ENCODE peak calls at places on chromosomes 4 and X, in four cellular contexts. One of them, this sample, is unnamed.

GRCh38 chr4:16007471-16008095 is 44.6 kb upstream of the FGFBP2 start:
- DNase-seq in tibial artery: no peak
- DNase-seq in SHP77 treated with DMSO at 0.1 percent for 48 hours: no peak
- DNase-seq in CD4-positive, alpha-beta memory T cell: no peak
- DNase-seq in this sample: no peak

GRCh38 chr4:1412376-1413220 is 6.4 kb upstream of the NKX1-1 start:
- DNase-seq in SHP77 treated with DMSO at 0.1 percent for 48 hours: no peak
- DNase-seq in tibial artery: peak
- DNase-seq in CD4-positive, alpha-beta memory T cell: no peak
- DNase-seq in this sample: no peak

GRCh38 chr4:762211-763190 is 56.9 kb downstream of the PCGF3 start:
- DNase-seq in tibial artery: no peak
- DNase-seq in SHP77 treated with DMSO at 0.1 percent for 48 hours: no peak
- DNase-seq in CD4-positive, alpha-beta memory T cell: no peak
- DNase-seq in this sample: no peak

GRCh38 chr4:140642674-140643437 is 74.1 kb upstream of the UCP1 start:
- DNase-seq in SHP77 treated with DMSO at 0.1 percent for 48 hours: no peak
- DNase-seq in CD4-positive, alpha-beta memory T cell: no peak
- DNase-seq in tibial artery: no peak
- DNase-seq in this sample: no peak

GRCh38 chr4:161003418-161004057 is 1160.3 kb downstream of the FSTL5 start:
- DNase-seq in CD4-positive, alpha-beta memory T cell: no peak
- DNase-seq in tibial artery: no peak
- DNase-seq in SHP77 treated with DMSO at 0.1 percent for 48 hours: no peak
- DNase-seq in this sample: no peak

GRCh38 chr4:152486414-152487389 is 49.2 kb downstream of the FBXW7 start:
- DNase-seq in SHP77 treated with DMSO at 0.1 percent for 48 hours: no peak
- DNase-seq in CD4-positive, alpha-beta memory T cell: no peak
- DNase-seq in tibial artery: no peak
- DNase-seq in this sample: no peak

GRCh38 chr4:26034849-26035248 is 120.8 kb downstream of the SMIM20 start:
- DNase-seq in tibial artery: no peak
- DNase-seq in SHP77 treated with DMSO at 0.1 percent for 48 hours: no peak
- DNase-seq in CD4-positive, alpha-beta memory T cell: no peak
- DNase-seq in this sample: no peak

GRCh38 chrX:133677123-133678063 is 262.1 kb upstream of the GPC4 start:
- DNase-seq in CD4-positive, alpha-beta memory T cell: no peak
- DNase-seq in tibial artery: no peak
- DNase-seq in SHP77 treated with DMSO at 0.1 percent for 48 hours: no peak
- DNase-seq in this sample: no peak

GRCh38 chr4:149031399-149031798 is 589.2 kb upstream of the NR3C2 start:
- DNase-seq in CD4-positive, alpha-beta memory T cell: no peak
- DNase-seq in SHP77 treated with DMSO at 0.1 percent for 48 hours: no peak
- DNase-seq in tibial artery: no peak
- DNase-seq in this sample: no peak

GRCh38 chr4:6755088-6755753 is 27.3 kb upstream of the KIAA0232 start:
- DNase-seq in tibial artery: no peak
- DNase-seq in CD4-positive, alpha-beta memory T cell: no peak
- DNase-seq in SHP77 treated with DMSO at 0.1 percent for 48 hours: no peak
- DNase-seq in this sample: no peak

GRCh38 chr4:77044458-77045124 is 31.2 kb downstream of the CCNI start:
- DNase-seq in SHP77 treated with DMSO at 0.1 percent for 48 hours: peak
- DNase-seq in tibial artery: no peak
- DNase-seq in CD4-positive, alpha-beta memory T cell: no peak
- DNase-seq in this sample: no peak

GRCh38 chr4:79987401-79987800 is 85.6 kb downstream of the ANTXR2 start:
- DNase-seq in tibial artery: no peak
- DNase-seq in CD4-positive, alpha-beta memory T cell: no peak
- DNase-seq in SHP77 treated with DMSO at 0.1 percent for 48 hours: no peak
- DNase-seq in this sample: no peak

GRCh38 chr4:186693159-186693815 is 30.4 kb downstream of the FAT1 start:
- DNase-seq in CD4-positive, alpha-beta memory T cell: no peak
- DNase-seq in SHP77 treated with DMSO at 0.1 percent for 48 hours: peak
- DNase-seq in tibial artery: peak
- DNase-seq in this sample: no peak

GRCh38 chr4:182604161-182604591 is 313.0 kb downstream of the DCTD start:
- DNase-seq in tibial artery: no peak
- DNase-seq in SHP77 treated with DMSO at 0.1 percent for 48 hours: peak
- DNase-seq in CD4-positive, alpha-beta memory T cell: no peak
- DNase-seq in this sample: no peak

GRCh38 chr4:83024233-83024632 is 10.8 kb upstream of the COPS4 start:
- DNase-seq in SHP77 treated with DMSO at 0.1 percent for 48 hours: no peak
- DNase-seq in tibial artery: no peak
- DNase-seq in CD4-positive, alpha-beta memory T cell: no peak
- DNase-seq in this sample: no peak

GRCh38 chrX:2445662-2446623 is 54.8 kb downstream of the DHRSX start:
- DNase-seq in CD4-positive, alpha-beta memory T cell: no peak
- DNase-seq in tibial artery: peak
- DNase-seq in SHP77 treated with DMSO at 0.1 percent for 48 hours: no peak
- DNase-seq in this sample: no peak

GRCh38 chr4:113248320-113248719 is 198.9 kb downstream of the ANK2 start:
- DNase-seq in CD4-positive, alpha-beta memory T cell: no peak
- DNase-seq in SHP77 treated with DMSO at 0.1 percent for 48 hours: no peak
- DNase-seq in tibial artery: no peak
- DNase-seq in this sample: no peak

GRCh38 chrX:14056201-14056600 is 26.5 kb upstream of the GEMIN8 start:
- DNase-seq in CD4-positive, alpha-beta memory T cell: no peak
- DNase-seq in tibial artery: no peak
- DNase-seq in SHP77 treated with DMSO at 0.1 percent for 48 hours: no peak
- DNase-seq in this sample: no peak

GRCh38 chrX:78619829-78620228 is 39.3 kb downstream of the RTL3 start:
- DNase-seq in CD4-positive, alpha-beta memory T cell: no peak
- DNase-seq in tibial artery: no peak
- DNase-seq in SHP77 treated with DMSO at 0.1 percent for 48 hours: no peak
- DNase-seq in this sample: no peak

GRCh38 chrX:113929004-113929403 is 654.9 kb upstream of the HTR2C start:
- DNase-seq in tibial artery: no peak
- DNase-seq in CD4-positive, alpha-beta memory T cell: no peak
- DNase-seq in SHP77 treated with DMSO at 0.1 percent for 48 hours: no peak
- DNase-seq in this sample: no peak

GRCh38 chr4:183860726-183861125 is 44.4 kb upstream of the STOX2 start:
- DNase-seq in CD4-positive, alpha-beta memory T cell: no peak
- DNase-seq in tibial artery: no peak
- DNase-seq in SHP77 treated with DMSO at 0.1 percent for 48 hours: no peak
- DNase-seq in this sample: no peak

GRCh38 chr4:40536032-40536431 is 93.6 kb downstream of the RBM47 start:
- DNase-seq in tibial artery: no peak
- DNase-seq in CD4-positive, alpha-beta memory T cell: no peak
- DNase-seq in SHP77 treated with DMSO at 0.1 percent for 48 hours: no peak
- DNase-seq in this sample: no peak

GRCh38 chrX:73916489-73916888 is 353.5 kb downstream of the CHIC1 start:
- DNase-seq in CD4-positive, alpha-beta memory T cell: no peak
- DNase-seq in SHP77 treated with DMSO at 0.1 percent for 48 hours: no peak
- DNase-seq in tibial artery: no peak
- DNase-seq in this sample: no peak

GRCh38 chr4:179989975-179990374 is 2253.2 kb upstream of the TENM3 start:
- DNase-seq in tibial artery: no peak
- DNase-seq in SHP77 treated with DMSO at 0.1 percent for 48 hours: no peak
- DNase-seq in CD4-positive, alpha-beta memory T cell: no peak
- DNase-seq in this sample: no peak

GRCh38 chrX:71540801-71541545 is 8.1 kb downstream of the OGT start:
- DNase-seq in tibial artery: no peak
- DNase-seq in SHP77 treated with DMSO at 0.1 percent for 48 hours: no peak
- DNase-seq in CD4-positive, alpha-beta memory T cell: peak
- DNase-seq in this sample: no peak

GRCh38 chr4:121484633-121485032 is 103.8 kb upstream of the QRFPR start:
- DNase-seq in SHP77 treated with DMSO at 0.1 percent for 48 hours: no peak
- DNase-seq in CD4-positive, alpha-beta memory T cell: no peak
- DNase-seq in tibial artery: no peak
- DNase-seq in this sample: no peak

GRCh38 chr4:42482516-42483327 is 85.4 kb downstream of the SHISA3 start:
- DNase-seq in tibial artery: no peak
- DNase-seq in SHP77 treated with DMSO at 0.1 percent for 48 hours: no peak
- DNase-seq in CD4-positive, alpha-beta memory T cell: no peak
- DNase-seq in this sample: no peak

GRCh38 chr4:2535386-2536192 is 858 bp upstream of the FAM193A start:
- DNase-seq in CD4-positive, alpha-beta memory T cell: peak
- DNase-seq in SHP77 treated with DMSO at 0.1 percent for 48 hours: no peak
- DNase-seq in tibial artery: peak
- DNase-seq in this sample: peak

GRCh38 chrX:40310016-40310415 is 212.3 kb upstream of the BCOR start:
- DNase-seq in SHP77 treated with DMSO at 0.1 percent for 48 hours: no peak
- DNase-seq in CD4-positive, alpha-beta memory T cell: no peak
- DNase-seq in tibial artery: no peak
- DNase-seq in this sample: no peak

GRCh38 chr4:172129593-172129992 is 316.4 kb downstream of the GALNTL6 start:
- DNase-seq in CD4-positive, alpha-beta memory T cell: no peak
- DNase-seq in tibial artery: no peak
- DNase-seq in SHP77 treated with DMSO at 0.1 percent for 48 hours: no peak
- DNase-seq in this sample: no peak

GRCh38 chr4:835148-836002 is 9.4 kb upstream of the CPLX1 start:
- DNase-seq in tibial artery: no peak
- DNase-seq in CD4-positive, alpha-beta memory T cell: no peak
- DNase-seq in SHP77 treated with DMSO at 0.1 percent for 48 hours: peak
- DNase-seq in this sample: no peak

GRCh38 chrX:104712515-104712914 is 146.5 kb downstream of the IL1RAPL2 start:
- DNase-seq in CD4-positive, alpha-beta memory T cell: no peak
- DNase-seq in SHP77 treated with DMSO at 0.1 percent for 48 hours: no peak
- DNase-seq in tibial artery: no peak
- DNase-seq in this sample: no peak

GRCh38 chrX:102847362-102847761 is 89.7 kb upstream of the RAB40AL start:
- DNase-seq in SHP77 treated with DMSO at 0.1 percent for 48 hours: no peak
- DNase-seq in CD4-positive, alpha-beta memory T cell: no peak
- DNase-seq in tibial artery: no peak
- DNase-seq in this sample: no peak

GRCh38 chr4:86338989-86339388 is 20.9 kb downstream of the MAPK10 start:
- DNase-seq in tibial artery: no peak
- DNase-seq in CD4-positive, alpha-beta memory T cell: no peak
- DNase-seq in SHP77 treated with DMSO at 0.1 percent for 48 hours: no peak
- DNase-seq in this sample: no peak

GRCh38 chr4:173200103-173200502 is 31.5 kb downstream of the GALNT7 start:
- DNase-seq in SHP77 treated with DMSO at 0.1 percent for 48 hours: no peak
- DNase-seq in tibial artery: no peak
- DNase-seq in CD4-positive, alpha-beta memory T cell: no peak
- DNase-seq in this sample: no peak